ENCODE peak calls at places on chromosomes 11 and 22, in five cellular contexts. One of them, this sample, is unnamed.

GRCh38 chr11:67452141-67452952 is at the start of gene GPR152:
- DNase-seq in NCI-H2171 treated with DMSO at 0.1 percent for 48 hours: no peak
- DNase-seq in iris pigment epithelial cell: no peak
- DNase-seq in NCI-H1105 treated with DMSO at 0.1 percent for 48 hours: no peak
- DNase-seq in activated naive CD4-positive, alpha-beta T cell: no peak
- DNase-seq in this sample: no peak

GRCh38 chr11:48098024-48098423 is 117.7 kb downstream of the PTPRJ start:
- DNase-seq in iris pigment epithelial cell: no peak
- DNase-seq in NCI-H2171 treated with DMSO at 0.1 percent for 48 hours: no peak
- DNase-seq in NCI-H1105 treated with DMSO at 0.1 percent for 48 hours: no peak
- DNase-seq in activated naive CD4-positive, alpha-beta T cell: no peak
- DNase-seq in this sample: no peak

GRCh38 chr11:83349371-83349770 is 63.2 kb upstream of the CCDC90B start:
- DNase-seq in activated naive CD4-positive, alpha-beta T cell: no peak
- DNase-seq in NCI-H1105 treated with DMSO at 0.1 percent for 48 hours: no peak
- DNase-seq in iris pigment epithelial cell: no peak
- DNase-seq in NCI-H2171 treated with DMSO at 0.1 percent for 48 hours: peak; percentile 76
- DNase-seq in this sample: no peak

GRCh38 chr11:38824573-38824972 is 2226.5 kb upstream of the RAG2 start:
- DNase-seq in iris pigment epithelial cell: peak; percentile 20
- DNase-seq in NCI-H1105 treated with DMSO at 0.1 percent for 48 hours: no peak
- DNase-seq in NCI-H2171 treated with DMSO at 0.1 percent for 48 hours: peak; percentile 3
- DNase-seq in activated naive CD4-positive, alpha-beta T cell: no peak
- DNase-seq in this sample: no peak

GRCh38 chr11:95363710-95364109 is 132.7 kb upstream of the SESN3 start:
- DNase-seq in activated naive CD4-positive, alpha-beta T cell: no peak
- DNase-seq in NCI-H2171 treated with DMSO at 0.1 percent for 48 hours: no peak
- DNase-seq in NCI-H1105 treated with DMSO at 0.1 percent for 48 hours: peak; percentile 33
- DNase-seq in iris pigment epithelial cell: no peak
- DNase-seq in this sample: no peak

GRCh38 chr11:109697140-109697843 is 275.3 kb downstream of the C11orf87 start:
- DNase-seq in activated naive CD4-positive, alpha-beta T cell: no peak
- DNase-seq in iris pigment epithelial cell: peak; percentile 63
- DNase-seq in NCI-H1105 treated with DMSO at 0.1 percent for 48 hours: peak; percentile 46
- DNase-seq in NCI-H2171 treated with DMSO at 0.1 percent for 48 hours: peak; percentile 45
- DNase-seq in this sample: no peak

GRCh38 chr11:64762916-64763803 is 3.4 kb upstream of the PYGM start:
- DNase-seq in NCI-H2171 treated with DMSO at 0.1 percent for 48 hours: peak; percentile 26
- DNase-seq in iris pigment epithelial cell: peak; percentile 82
- DNase-seq in activated naive CD4-positive, alpha-beta T cell: no peak
- DNase-seq in NCI-H1105 treated with DMSO at 0.1 percent for 48 hours: no peak
- DNase-seq in this sample: no peak

GRCh38 chr22:50621948-50622722 is 5.8 kb downstream of the ARSA start:
- DNase-seq in activated naive CD4-positive, alpha-beta T cell: peak; percentile 25
- DNase-seq in NCI-H1105 treated with DMSO at 0.1 percent for 48 hours: no peak
- DNase-seq in NCI-H2171 treated with DMSO at 0.1 percent for 48 hours: no peak
- DNase-seq in iris pigment epithelial cell: no peak
- DNase-seq in this sample: no peak

GRCh38 chr11:86119062-86119461 is 50.2 kb upstream of the PICALM start:
- DNase-seq in activated naive CD4-positive, alpha-beta T cell: no peak
- DNase-seq in NCI-H1105 treated with DMSO at 0.1 percent for 48 hours: peak; percentile 19
- DNase-seq in iris pigment epithelial cell: no peak
- DNase-seq in NCI-H2171 treated with DMSO at 0.1 percent for 48 hours: no peak
- DNase-seq in this sample: no peak

GRCh38 chr11:35873721-35874120 is 70.1 kb upstream of the LDLRAD3 start:
- DNase-seq in iris pigment epithelial cell: no peak
- DNase-seq in NCI-H1105 treated with DMSO at 0.1 percent for 48 hours: no peak
- DNase-seq in NCI-H2171 treated with DMSO at 0.1 percent for 48 hours: no peak
- DNase-seq in activated naive CD4-positive, alpha-beta T cell: no peak
- DNase-seq in this sample: no peak

GRCh38 chr11:77200869-77201268 is 72.8 kb downstream of the MYO7A start:
- DNase-seq in NCI-H1105 treated with DMSO at 0.1 percent for 48 hours: no peak
- DNase-seq in activated naive CD4-positive, alpha-beta T cell: no peak
- DNase-seq in NCI-H2171 treated with DMSO at 0.1 percent for 48 hours: no peak
- DNase-seq in iris pigment epithelial cell: no peak
- DNase-seq in this sample: no peak